ENCODE peak calls at places on chromosomes 16 and 17, in five cellular contexts. L is AG04449, Z is cardiac muscle cell, G is thoracic aorta, V is body of pancreas. S is an unnamed sample.

GRCh38 chr17:10815318-10815717 is 11.4 kb upstream of the TMEM238L start:
- DNase-seq in Z (no peak), G (no peak), L (no peak), V (no peak), S (no peak)

GRCh38 chr17:64173646-64174045 is 43.7 kb upstream of the ERN1 start:
- DNase-seq in G (no peak), L (no peak), V (no peak), Z (no peak), S (no peak)

GRCh38 chr17:8806206-8807069 is 7.3 kb upstream of the MFSD6L start:
- DNase-seq in G (no peak), Z (no peak), L (no peak), V (no peak), S (no peak)

GRCh38 chr17:67574658-67575293 is 143.0 kb upstream of the NOL11 start:
- DNase-seq in V (no peak), Z (no peak), L (no peak), G (no peak), S (no peak)

GRCh38 chr16:12538667-12539081 is 265.0 kb downstream of the CPPED1 start:
- DNase-seq in Z (no peak), L (no peak), G (no peak), V (no peak), S (no peak)

GRCh38 chr17:82356845-82357355 is 2.1 kb upstream of the TEX19 start:
- DNase-seq in V (no peak), L (no peak), G (no peak), Z (peak), S (no peak)

GRCh38 chr17:71180801-71181385 is 939.9 kb upstream of the SOX9 start:
- DNase-seq in Z (no peak), L (no peak), V (peak), G (no peak), S (no peak)

GRCh38 chr17:80931421-80932265 is 60.0 kb upstream of the CHMP6 start:
- DNase-seq in G (no peak), Z (peak), L (peak), V (peak), S (no peak)

GRCh38 chr16:4525069-4525468 is 13.5 kb downstream of the CDIP1 start:
- DNase-seq in L (no peak), G (no peak), V (no peak), Z (no peak), S (no peak)

GRCh38 chr16:85704900-85705846 is 16.4 kb upstream of the GINS2 start:
- DNase-seq in V (no peak), L (no peak), Z (no peak), G (no peak), S (no peak)

GRCh38 chr17:40561871-40562611 is 3.2 kb downstream of the CCR7 start:
- DNase-seq in V (no peak), L (no peak), Z (no peak), G (no peak), S (no peak)

GRCh38 chr16:87086156-87086555 is 231.0 kb downstream of the C16orf95 start:
- DNase-seq in L (no peak), V (no peak), G (no peak), Z (no peak), S (no peak)

GRCh38 chr16:53530741-53531140 is 27.7 kb upstream of the AKTIP start:
- DNase-seq in L (no peak), G (no peak), Z (no peak), V (no peak), S (no peak)

GRCh38 chr16:3751878-3752277 is 34.6 kb upstream of the TRAP1 start:
- DNase-seq in V (no peak), G (no peak), Z (no peak), L (no peak), S (no peak)

GRCh38 chr17:64778102-64778366 is 115.9 kb upstream of the SMURF2 start:
- DNase-seq in G (no peak), L (no peak), V (no peak), Z (no peak), S (no peak)

GRCh38 chr17:72771734-72772133 is 320.8 kb downstream of the SLC39A11 start:
- DNase-seq in L (no peak), V (no peak), G (no peak), Z (no peak), S (no peak)
- TF ChIP-seq CTCF in L (no peak), V (no peak), G (no peak), Z (no peak), S (no peak)

GRCh38 chr16:28063611-28064061 is at the start of gene GSG1L:
- DNase-seq in L (no peak), Z (peak), G (no peak), V (no peak), S (no peak)

GRCh38 chr16:28063047-28063521 is 430 bp downstream of the GSG1L start:
- DNase-seq in Z (peak), L (no peak), V (no peak), G (no peak), S (no peak)

GRCh38 chr16:28061702-28062101 is 1.8 kb downstream of the GSG1L start:
- DNase-seq in G (no peak), V (no peak), L (no peak), Z (no peak), S (no peak)

GRCh38 chr16:28064150-28064549 is 636 bp upstream of the GSG1L start:
- DNase-seq in L (no peak), G (no peak), V (no peak), Z (no peak), S (no peak)

GRCh38 chr16:28062261-28063046 is 1.1 kb downstream of the GSG1L start:
- DNase-seq in L (no peak), Z (no peak), G (no peak), V (no peak), S (no peak)
- H3K4me3 ChIP-seq in L (no peak), Z (peak), G (peak), V (no peak), S (no peak)

DNA sequence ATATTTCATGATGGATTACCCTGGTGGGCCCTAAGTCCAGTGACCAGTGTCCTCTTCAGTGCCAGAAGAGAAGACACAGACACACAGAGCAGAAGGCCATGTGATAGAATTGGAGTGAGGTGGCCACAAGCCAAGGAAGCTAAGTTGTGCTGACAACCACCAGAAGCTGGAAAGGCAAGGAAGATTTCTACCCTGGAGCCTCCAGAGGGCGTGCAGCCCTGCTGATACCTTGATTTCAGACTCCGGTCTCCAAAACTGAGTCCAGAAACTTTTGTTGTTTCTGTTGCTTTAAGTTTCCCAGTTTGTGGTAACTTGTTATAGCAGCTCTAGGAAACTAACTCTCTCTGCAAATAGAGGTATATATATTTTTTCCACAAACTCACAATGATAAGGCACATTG is 396.6 kb upstream of the ASIC2 start:
- DNase-seq in Z (no peak), G (no peak), L (no peak), V (no peak), S (no peak)
- TF ChIP-seq CTCF in Z (no peak), G (no peak), L (no peak), V (no peak), S (peak)

DNA sequence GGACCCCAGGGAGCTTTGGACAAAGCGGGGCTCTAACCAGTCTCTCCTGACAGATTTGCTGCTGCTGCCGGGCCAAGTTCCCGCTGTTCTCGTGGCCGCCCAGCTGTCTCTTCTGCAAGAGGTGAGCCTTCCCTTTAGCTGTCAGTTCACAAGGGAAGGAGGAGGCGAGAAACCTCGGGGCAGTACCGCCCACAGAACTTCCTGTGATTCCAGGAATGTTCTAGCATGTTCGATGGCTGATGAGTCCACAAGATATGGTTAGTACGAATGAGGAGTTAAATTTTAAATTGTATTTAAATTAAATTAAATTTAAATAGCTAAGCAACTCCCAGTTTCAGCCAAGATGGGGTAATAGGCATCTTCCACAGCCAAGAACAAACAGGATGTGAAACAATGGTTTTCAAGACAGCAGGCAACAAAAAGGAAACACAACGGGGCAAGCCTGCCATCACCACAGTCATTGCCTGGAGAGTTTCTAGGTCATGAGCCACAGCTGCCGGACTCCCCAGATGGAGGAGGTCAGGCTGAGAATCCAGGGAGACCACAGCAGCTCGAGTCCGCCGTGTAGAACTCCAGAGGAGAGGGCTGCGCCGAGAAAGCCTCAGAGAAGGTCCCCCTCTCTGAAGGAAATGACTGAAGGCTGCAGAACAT is 9.5 kb upstream of the TCF25 start:
- DNase-seq in Z (no peak), L (no peak), V (peak), G (no peak), S (no peak)
- H3K4me3 ChIP-seq in Z (no peak), L (no peak), V (no peak), G (peak), S (no peak)

GRCh38 chr16:88413631-88414030 is 30.9 kb downstream of the ZNF469 start:
- DNase-seq in V (no peak), L (no peak), G (no peak), Z (no peak), S (no peak)
- TF ChIP-seq CTCF in V (no peak), L (no peak), G (no peak), Z (no peak), S (no peak)

GRCh38 chr17:46732754-46733398 is 85.6 kb downstream of the WNT3 start:
- DNase-seq in G (no peak), L (no peak), V (no peak), Z (peak), S (no peak)
- H3K4me3 ChIP-seq in G (no peak), L (no peak), V (no peak), Z (no peak), S (no peak)

GRCh38 chr16:65704866-65705265 is 583.0 kb upstream of the CDH11 start:
- DNase-seq in L (no peak), V (no peak), Z (peak), G (no peak), S (no peak)
- TF ChIP-seq CTCF in L (peak), V (no peak), Z (peak), G (no peak), S (peak)

DNA sequence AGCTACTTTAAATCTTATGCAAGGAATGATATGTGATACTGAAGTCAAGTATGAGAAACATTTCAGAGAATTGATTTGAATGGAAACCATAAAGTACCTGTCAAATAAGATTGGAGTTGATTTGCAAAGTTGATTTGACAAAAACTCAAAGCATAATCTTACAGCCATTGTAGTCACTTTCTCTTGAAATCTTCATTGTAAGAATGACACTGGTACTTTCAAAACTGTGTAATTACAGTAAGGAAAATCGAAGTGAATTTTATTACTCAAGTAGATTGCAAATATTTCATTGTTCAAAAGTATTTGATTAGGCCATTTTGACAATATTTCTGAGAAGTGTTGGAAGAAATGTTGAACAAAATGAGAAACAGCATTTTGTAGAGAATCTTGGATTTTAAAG is 3.6 kb downstream of the CPD start:
- DNase-seq in Z (no peak), V (no peak), L (no peak), G (no peak), S (no peak)
- H3K4me3 ChIP-seq in Z (no peak), V (no peak), L (no peak), G (peak), S (no peak)

DNA sequence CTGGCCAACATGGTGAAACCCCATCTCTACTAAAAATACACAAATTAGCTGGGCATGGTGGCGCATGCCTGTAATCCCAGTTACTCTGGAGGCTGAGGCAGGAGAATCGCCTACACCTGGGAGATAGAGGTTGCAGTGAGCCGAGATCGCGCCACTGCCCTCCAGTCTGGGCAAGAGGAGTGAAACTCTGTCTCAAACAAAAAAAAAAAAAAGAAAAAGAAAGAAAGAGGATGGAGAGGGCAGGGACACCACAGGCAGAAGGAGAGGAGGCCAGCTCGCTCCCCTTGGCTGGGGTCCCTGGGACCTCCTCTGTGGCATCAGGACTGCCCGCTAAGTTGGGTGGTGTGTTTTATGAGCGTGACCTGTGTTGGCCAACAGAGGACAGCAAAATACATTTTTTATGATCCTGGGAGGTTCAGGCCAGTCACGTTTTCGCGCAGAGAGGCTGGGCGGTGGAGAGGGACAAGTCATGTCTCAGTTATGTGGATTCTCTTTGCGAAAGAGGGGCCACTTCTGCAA is 229.6 kb downstream of the MRTFB start:
- DNase-seq in L (peak), G (peak), Z (peak), V (peak), S (peak)
- TF ChIP-seq CTCF in L (peak), G (peak), Z (peak), V (peak), S (peak)